ENCODE peak calls at places on chromosomes 7 and 10, in four cellular contexts. One of them, this sample, is unnamed.

GRCh38 chr10:100999742-101000601 is at the start of gene LZTS2:
- DNase-seq in T-helper 2 cell: no peak
- DNase-seq in foreskin fibroblast: no peak
- DNase-seq in ELR: peak
- DNase-seq in this sample: no peak

GRCh38 chr10:6469661-6470060 is 110.4 kb downstream of the PRKCQ start:
- DNase-seq in T-helper 2 cell: no peak
- DNase-seq in foreskin fibroblast: no peak
- DNase-seq in ELR: no peak
- DNase-seq in this sample: no peak

GRCh38 chr7:121480058-121480457 is 84.0 kb upstream of the FAM3C start:
- DNase-seq in T-helper 2 cell: no peak
- DNase-seq in foreskin fibroblast: no peak
- DNase-seq in ELR: no peak
- DNase-seq in this sample: no peak

GRCh38 chr10:133314911-133315310 is 6.2 kb downstream of the ZNF511 start:
- DNase-seq in T-helper 2 cell: no peak
- DNase-seq in foreskin fibroblast: no peak
- DNase-seq in ELR: no peak
- DNase-seq in this sample: no peak

GRCh38 chr10:100508691-100509150 is 10.9 kb downstream of the SEC31B start:
- DNase-seq in T-helper 2 cell: no peak
- DNase-seq in foreskin fibroblast: peak
- DNase-seq in ELR: peak
- DNase-seq in this sample: peak

GRCh38 chr10:70771311-70772194 is 13.6 kb downstream of the TBATA start:
- DNase-seq in T-helper 2 cell: no peak
- DNase-seq in foreskin fibroblast: no peak
- DNase-seq in ELR: no peak
- DNase-seq in this sample: no peak

GRCh38 chr10:56298941-56299340 is 62.1 kb downstream of the ZWINT start:
- DNase-seq in T-helper 2 cell: no peak
- DNase-seq in foreskin fibroblast: no peak
- DNase-seq in ELR: no peak
- DNase-seq in this sample: peak

GRCh38 chr10:64762861-64763260 is 1241.7 kb downstream of the REEP3 start:
- DNase-seq in T-helper 2 cell: no peak
- DNase-seq in foreskin fibroblast: no peak
- DNase-seq in ELR: no peak
- DNase-seq in this sample: no peak

GRCh38 chr10:17144757-17145156 is 15.1 kb upstream of the CUBN start:
- DNase-seq in T-helper 2 cell: no peak
- DNase-seq in foreskin fibroblast: peak
- DNase-seq in ELR: peak
- DNase-seq in this sample: no peak

GRCh38 chr7:33722383-33723096 is 182.8 kb upstream of the BMPER start:
- DNase-seq in T-helper 2 cell: no peak
- DNase-seq in foreskin fibroblast: peak
- DNase-seq in ELR: peak
- DNase-seq in this sample: peak

GRCh38 chr10:6958254-6958653 is 378.2 kb upstream of the PRKCQ start:
- DNase-seq in T-helper 2 cell: no peak
- DNase-seq in foreskin fibroblast: no peak
- DNase-seq in ELR: no peak
- DNase-seq in this sample: peak

GRCh38 chr7:156753630-156754029 is 113.1 kb downstream of the RNF32 start:
- DNase-seq in T-helper 2 cell: no peak
- DNase-seq in foreskin fibroblast: no peak
- DNase-seq in ELR: no peak
- DNase-seq in this sample: no peak

GRCh38 chr10:133411523-133412380 is 12.7 kb downstream of the SPRN start:
- DNase-seq in T-helper 2 cell: no peak
- DNase-seq in foreskin fibroblast: no peak
- DNase-seq in ELR: no peak
- DNase-seq in this sample: no peak

GRCh38 chr10:16545126-16545736 is 23.6 kb upstream of the C1QL3 start:
- DNase-seq in T-helper 2 cell: no peak
- DNase-seq in foreskin fibroblast: peak
- DNase-seq in ELR: peak
- DNase-seq in this sample: peak

GRCh38 chr7:105978035-105978434 is 15.0 kb downstream of the CDHR3 start:
- DNase-seq in T-helper 2 cell: no peak
- DNase-seq in foreskin fibroblast: no peak
- DNase-seq in ELR: no peak
- DNase-seq in this sample: no peak

GRCh38 chr10:23120001-23120934 is 24.9 kb downstream of the MSRB2 start:
- DNase-seq in T-helper 2 cell: no peak
- DNase-seq in foreskin fibroblast: no peak
- DNase-seq in ELR: no peak
- DNase-seq in this sample: no peak

GRCh38 chr7:128076831-128077271 is 45.6 kb upstream of the LRRC4 start:
- DNase-seq in T-helper 2 cell: no peak
- DNase-seq in foreskin fibroblast: no peak
- DNase-seq in ELR: no peak
- DNase-seq in this sample: peak

GRCh38 chr7:48837266-48837665 is 87.1 kb upstream of the CDC14C start:
- DNase-seq in T-helper 2 cell: no peak
- DNase-seq in foreskin fibroblast: no peak
- DNase-seq in ELR: no peak
- DNase-seq in this sample: no peak

GRCh38 chr10:18738835-18739234 is 79.6 kb downstream of the ARL5B start:
- DNase-seq in T-helper 2 cell: no peak
- DNase-seq in foreskin fibroblast: no peak
- DNase-seq in ELR: no peak
- DNase-seq in this sample: no peak

GRCh38 chr10:90652519-90652918 is 205.3 kb downstream of the HTR7 start:
- DNase-seq in T-helper 2 cell: no peak
- DNase-seq in foreskin fibroblast: peak
- DNase-seq in ELR: peak
- DNase-seq in this sample: peak

This sample was measured in NB4.